ENCODE peak calls at places on chromosome 5, in four cellular contexts. N is MCF 10A, F is left lung, B is psoas muscle. O is an unnamed sample.

GRCh38 chr5:6365977-6366590 is 12.3 kb downstream of the MED10 start:
- DNase-seq in N (no peak), F (no peak), B (peak), O (peak)

GRCh38 chr5:15492545-15492944 is 7.4 kb upstream of the FBXL7 start:
- DNase-seq in N (no peak), F (no peak), B (no peak), O (no peak)

GRCh38 chr5:180808461-180809000 is 5.9 kb upstream of the MGAT1 start:
- DNase-seq in N (no peak), F (no peak), B (no peak), O (no peak)

GRCh38 chr5:80408475-80408875 is 611 bp downstream of the ZFYVE16 start:
- DNase-seq in N (peak), F (peak), B (peak), O (no peak)

GRCh38 chr5:153537225-153537624 is 46.8 kb downstream of the GRIA1 start:
- DNase-seq in N (no peak), F (no peak), B (no peak), O (no peak)

GRCh38 chr5:35884125-35884788 is 27.6 kb downstream of the IL7R start:
- DNase-seq in N (peak), F (no peak), B (no peak), O (no peak)

GRCh38 chr5:138905541-138905940 is 30.4 kb upstream of the LRRTM2 start:
- DNase-seq in N (peak), F (no peak), B (no peak), O (no peak)

GRCh38 chr5:634191-634590 is 22.1 kb downstream of the CEP72 start:
- DNase-seq in N (no peak), F (no peak), B (peak), O (no peak)

GRCh38 chr5:83877911-83878706 is 157.5 kb upstream of the HAPLN1 start:
- DNase-seq in N (no peak), F (no peak), B (no peak), O (no peak)

GRCh38 chr5:160621503-160621902 is 199.8 kb downstream of the PTTG1 start:
- DNase-seq in N (no peak), F (no peak), B (no peak), O (no peak)

GRCh38 chr5:86986837-86987236 is 280.8 kb upstream of the RASA1 start:
- DNase-seq in N (no peak), F (no peak), B (no peak), O (no peak)

GRCh38 chr5:139391570-139392323 is 2.0 kb upstream of the MZB1 start:
- DNase-seq in N (peak), F (no peak), B (peak), O (no peak)

GRCh38 chr5:78890663-78891379 is 94.3 kb downstream of the ARSB start:
- DNase-seq in N (no peak), F (no peak), B (no peak), O (no peak)

GRCh38 chr5:143920772-143921171 is 108.8 kb downstream of the HMHB1 start:
- DNase-seq in N (peak), F (no peak), B (no peak), O (no peak)

GRCh38 chr5:88686077-88686541 is 196.9 kb downstream of the MEF2C start:
- DNase-seq in N (no peak), F (no peak), B (no peak), O (no peak)

GRCh38 chr5:99061711-99062110 is 132.9 kb upstream of the CHD1 start:
- DNase-seq in N (no peak), F (no peak), B (no peak), O (no peak)

GRCh38 chr5:90861843-90862586 is 303.4 kb downstream of the ADGRV1 start:
- DNase-seq in N (no peak), F (no peak), B (no peak), O (no peak)

GRCh38 chr5:90865194-90865593 is 306.6 kb downstream of the ADGRV1 start:
- DNase-seq in N (no peak), F (no peak), B (no peak), O (no peak)

GRCh38 chr5:90866915-90867715 is 308.5 kb downstream of the ADGRV1 start:
- DNase-seq in N (no peak), F (no peak), B (no peak), O (no peak)

GRCh38 chr5:90868799-90869198 is 310.2 kb downstream of the ADGRV1 start:
- DNase-seq in N (no peak), F (no peak), B (no peak), O (no peak)

GRCh38 chr5:90866333-90866732 is 307.7 kb downstream of the ADGRV1 start:
- DNase-seq in N (peak), F (no peak), B (no peak), O (no peak)
- TF ChIP-seq CTCF in N (peak), F (peak), B (peak), O (peak)

DNA sequence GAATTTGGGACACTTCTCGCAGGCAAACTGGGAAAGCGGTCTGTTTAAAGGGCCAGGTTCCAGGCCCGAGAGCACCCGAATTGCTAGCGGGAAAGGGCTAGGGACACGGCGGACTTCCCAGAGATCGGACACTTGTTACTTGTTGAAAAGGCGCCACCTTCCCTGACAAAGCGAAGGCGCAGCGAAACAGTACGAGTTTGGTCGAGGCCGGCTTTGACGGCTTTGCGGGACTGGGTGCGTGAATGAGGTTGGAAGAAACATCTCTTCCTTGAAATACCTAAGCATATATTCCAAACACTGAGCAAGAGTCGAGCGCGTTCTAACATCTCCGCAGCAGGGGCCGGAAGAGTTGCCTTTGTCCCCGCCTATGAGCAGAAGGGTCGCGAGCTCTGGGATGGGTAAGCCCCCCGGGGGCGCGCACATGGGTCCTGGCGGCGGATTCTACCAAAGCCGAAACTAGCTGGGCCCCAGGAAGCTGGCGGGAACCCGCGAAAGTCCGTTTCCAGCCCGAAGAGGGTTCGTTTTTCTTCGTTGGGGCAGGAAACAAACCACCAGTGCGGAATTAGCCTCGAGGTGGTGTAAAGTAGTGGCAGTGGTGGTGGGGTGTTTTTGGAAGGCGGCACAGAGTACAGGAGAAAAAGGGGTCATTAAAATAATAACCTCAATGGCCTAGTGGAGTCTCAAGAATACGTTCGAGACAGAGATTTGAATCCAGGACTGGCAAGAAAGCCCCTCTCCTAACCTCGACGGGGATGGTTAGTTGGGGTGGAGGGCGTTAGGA is 1.5 kb downstream of the GDNF start:
- DNase-seq in N (no peak), F (no peak), B (peak), O (no peak)
- TF ChIP-seq CTCF in N (no peak), F (no peak), B (no peak), O (peak)

DNA sequence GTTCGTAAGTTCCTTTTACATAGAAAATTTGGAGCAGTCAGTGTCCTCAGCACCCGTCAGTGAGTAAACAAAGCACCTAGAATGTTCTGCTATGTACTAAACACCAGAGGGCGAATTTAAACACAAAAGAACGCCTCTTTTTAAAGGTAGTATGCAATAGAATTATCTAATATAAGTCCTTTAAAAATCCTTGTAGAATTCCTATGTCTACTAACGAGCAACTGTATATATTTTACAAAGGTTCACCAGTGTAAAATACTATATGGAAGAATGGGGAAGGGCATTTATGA is 499 bp upstream of the TMEM232 start:
- DNase-seq in N (no peak), F (no peak), B (no peak), O (no peak)
- TF ChIP-seq CTCF in N (no peak), F (no peak), B (no peak), O (peak)

GRCh38 chr5:96651948-96652753 is 10.0 kb upstream of the CAST start:
- DNase-seq in N (peak), F (no peak), B (no peak), O (no peak)
- TF ChIP-seq CTCF in N (peak), F (peak), B (no peak), O (peak)

GRCh38 chr5:136066705-136067271 is 38.0 kb downstream of the TGFBI start:
- DNase-seq in N (peak), F (no peak), B (no peak), O (peak)

GRCh38 chr5:136063778-136064465 is 35.1 kb downstream of the TGFBI start:
- DNase-seq in N (no peak), F (no peak), B (no peak), O (peak)

GRCh38 chr5:136062563-136063274 is 33.9 kb downstream of the TGFBI start:
- DNase-seq in N (peak), F (no peak), B (no peak), O (peak)

GRCh38 chr5:136065588-136065987 is 36.8 kb downstream of the TGFBI start:
- DNase-seq in N (no peak), F (no peak), B (no peak), O (no peak)

DNA sequence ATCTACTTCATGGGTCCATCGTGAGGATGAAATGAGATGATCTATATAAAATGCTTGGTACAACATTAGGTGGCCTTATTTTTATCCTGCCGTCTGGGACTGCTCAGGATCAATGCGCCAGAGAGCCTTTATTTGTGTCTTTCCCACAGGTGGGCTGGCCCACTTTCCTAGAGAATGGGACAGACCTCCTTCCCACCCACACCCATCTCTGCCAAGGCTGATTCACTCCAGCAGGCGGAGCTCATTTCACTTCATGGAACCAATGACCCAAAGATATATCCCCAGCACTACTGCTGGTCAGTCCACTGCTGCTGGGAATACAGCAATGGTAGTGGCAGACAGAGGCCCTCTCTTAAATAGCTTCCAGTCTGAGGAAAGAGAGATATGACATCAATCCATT is 35.7 kb downstream of the TGFBI start:
- DNase-seq in N (no peak), F (no peak), B (no peak), O (no peak)
- TF ChIP-seq CTCF in N (peak), F (no peak), B (peak), O (no peak)

DNA sequence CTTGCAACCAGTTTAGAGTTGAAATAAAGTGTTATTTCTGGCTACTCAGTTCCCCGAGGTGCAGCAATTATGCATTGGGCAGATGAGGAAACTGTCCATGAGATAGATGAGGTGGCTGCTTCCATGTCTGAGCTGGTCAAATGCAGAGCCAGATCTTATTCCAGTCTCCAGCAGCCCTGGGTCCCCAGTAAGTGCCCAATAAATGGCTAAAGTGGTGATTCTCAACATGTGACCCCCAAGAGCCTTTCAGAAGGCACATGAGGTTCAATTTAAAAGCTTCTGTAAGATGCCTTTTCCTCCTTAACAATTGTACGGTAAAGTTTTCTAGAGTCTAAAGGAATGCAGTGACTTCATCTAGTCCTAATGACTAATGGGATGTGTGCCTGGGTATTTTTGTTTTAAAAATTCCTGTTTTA is 17.5 kb downstream of the ATOX1 start:
- DNase-seq in N (no peak), F (no peak), B (no peak), O (no peak)
- TF ChIP-seq CTCF in N (no peak), F (peak), B (no peak), O (no peak)

GRCh38 chr5:149466457-149466972 is 84.7 kb downstream of the CSNK1A1 start:
- DNase-seq in N (peak), F (no peak), B (peak), O (no peak)
- TF ChIP-seq CTCF in N (no peak), F (no peak), B (no peak), O (no peak)

O was measured in type B pancreatic cell.